ENCODE peak calls at places on chromosome 3, in four cellular contexts. H is skeletal muscle cell; X is central memory CD4-positive, alpha-beta T cell; M is NCI-H1105 treated with DMSO at 0.1 percent for 48 hours. O is an unnamed sample.

GRCh38 chr3:13770390-13771169 is 109.3 kb downstream of the WNT7A start:
- DNase-seq in X (no peak), M (no peak), H (no peak), O (no peak)

GRCh38 chr3:69791919-69792399 is 52.7 kb downstream of the MITF start:
- DNase-seq in X (no peak), H (no peak), M (no peak), O (no peak)

GRCh38 chr3:48301814-48302194 is 31.7 kb downstream of the SPINK8 start:
- DNase-seq in H (no peak), M (peak; percentile 8), X (no peak), O (no peak)

GRCh38 chr3:146035366-146035765 is 125.6 kb downstream of the PLOD2 start:
- DNase-seq in X (no peak), M (no peak), H (no peak), O (no peak)

GRCh38 chr3:150462108-150462507 is 54.0 kb downstream of the TSC22D2 start:
- DNase-seq in X (no peak), H (no peak), M (no peak), O (no peak)

GRCh38 chr3:168002786-168003368 is 92.8 kb downstream of the GOLIM4 start:
- DNase-seq in X (no peak), M (peak; percentile 81), H (peak; percentile 16), O (no peak)

GRCh38 chr3:111081008-111081545 is 9.5 kb downstream of the NECTIN3 start:
- DNase-seq in X (no peak), M (no peak), H (no peak), O (no peak)

GRCh38 chr3:190595807-190596206 is 81.9 kb downstream of the IL1RAP start:
- DNase-seq in X (no peak), H (no peak), M (no peak), O (no peak)

GRCh38 chr3:134877788-134878187 is 82.7 kb downstream of the EPHB1 start:
- DNase-seq in M (no peak), X (no peak), H (no peak), O (no peak)

GRCh38 chr3:13088020-13089006 is 15.1 kb upstream of the IQSEC1 start:
- DNase-seq in M (no peak), H (no peak), X (no peak), O (peak; percentile 46)

GRCh38 chr3:47578119-47578630 is 490 bp downstream of the CSPG5 start:
- DNase-seq in X (peak; percentile 24), H (no peak), M (peak; percentile 22), O (peak; percentile 66)

GRCh38 chr3:62888180-62888579 is 13.0 kb upstream of the CADPS start:
- DNase-seq in M (no peak), H (no peak), X (no peak), O (no peak)

GRCh38 chr3:167798443-167798842 is 62.9 kb downstream of the SERPINI1 start:
- DNase-seq in H (no peak), X (no peak), M (no peak), O (no peak)

GRCh38 chr3:175093738-175094137 is 234.6 kb downstream of the NAALADL2 start:
- DNase-seq in M (no peak), H (no peak), X (no peak), O (no peak)

GRCh38 chr3:12180218-12180617 is 21.5 kb upstream of the TIMP4 start:
- DNase-seq in H (peak; percentile 48), M (no peak), X (no peak), O (no peak)

GRCh38 chr3:107882881-107883280 is 207.9 kb downstream of the CD47 start:
- DNase-seq in H (no peak), M (no peak), X (no peak), O (no peak)

O was measured in GM18507.